ENCODE peak calls at places on chromosomes 5 and 9, in four cellular contexts. X is M059J; F is stimulated activated CD8-positive, alpha-beta memory T cell treated with anti-CD3 and anti-CD28 coated beads, Interleukin-7, amount 100 ng/mL, for 48 hours; T is fibroblast of gingiva. H is an unnamed sample.
A peak's percentile ranks its signal among the peaks of the same experiment; 100 is the strongest.

GRCh38 chr5:142931896-142932686 is 161.9 kb downstream of the ARHGAP26 start:
- DNase-seq in X (no peak), F (no peak), T (no peak), H (no peak)

GRCh38 chr5:96687812-96688453 is 25.8 kb downstream of the CAST start:
- DNase-seq in X (peak; percentile 50), F (no peak), T (peak; percentile 39), H (peak; percentile 80)

GRCh38 chr5:132644177-132644576 is 13.8 kb upstream of the IL13 start:
- DNase-seq in X (no peak), F (no peak), T (no peak), H (no peak)

GRCh38 chr5:72611111-72611724 is 104.0 kb upstream of the ZNF366 start:
- DNase-seq in X (peak; percentile 78), F (peak; percentile 19), T (peak; percentile 79), H (peak; percentile 86)

GRCh38 chr5:107533946-107534876 is 136.5 kb downstream of the EFNA5 start:
- DNase-seq in X (no peak), F (no peak), T (no peak), H (no peak)

GRCh38 chr5:149464796-149465489 is 85.9 kb upstream of the IL17B start:
- DNase-seq in X (peak; percentile 32), F (no peak), T (peak; percentile 38), H (no peak)

GRCh38 chr5:94785111-94785510 is 166.6 kb downstream of the SLF1 start:
- DNase-seq in X (peak; percentile 4), F (no peak), T (no peak), H (peak; percentile 8)

GRCh38 chr9:134365791-134366222 is 39.6 kb downstream of the RXRA start:
- DNase-seq in X (peak; percentile 65), F (no peak), T (peak; percentile 70), H (peak; percentile 18)

GRCh38 chr5:180207593-180207992 is 1.4 kb downstream of the RASGEF1C start:
- DNase-seq in X (no peak), F (no peak), T (no peak), H (no peak)

GRCh38 chr5:122137702-122138101 is 8.4 kb downstream of the ZNF474 start:
- DNase-seq in X (no peak), F (no peak), T (no peak), H (no peak)

GRCh38 chr5:139561655-139562451 is 714 bp downstream of the UBE2D2 start:
- DNase-seq in X (peak; percentile 40), F (peak; percentile 29), T (peak; percentile 27), H (peak; percentile 41)

GRCh38 chr5:57816108-57816507 is 333.5 kb upstream of the ACTBL2 start:
- DNase-seq in X (peak; percentile 99), F (no peak), T (peak; percentile 84), H (peak; percentile 96)

GRCh38 chr9:104831681-104832080 is 67.8 kb downstream of the NIPSNAP3B start:
- DNase-seq in X (peak; percentile 87), F (no peak), T (no peak), H (peak; percentile 29)

GRCh38 chr9:77783518-77783917 is 135.4 kb upstream of the GNA14 start:
- DNase-seq in X (no peak), F (no peak), T (no peak), H (peak; percentile 29)

GRCh38 chr5:88207575-88207974 is 61.1 kb downstream of the TMEM161B start:
- DNase-seq in X (no peak), F (no peak), T (no peak), H (no peak)

GRCh38 chr5:157106668-157107461 is 2.0 kb downstream of the HAVCR2 start:
- DNase-seq in X (peak; percentile 56), F (no peak), T (no peak), H (no peak)

GRCh38 chr5:15285901-15286583 is 213.9 kb upstream of the FBXL7 start:
- DNase-seq in X (peak; percentile 68), F (no peak), T (no peak), H (peak; percentile 90)

GRCh38 chr9:83062653-83063527 is at the start of gene RASEF:
- DNase-seq in X (peak; percentile 55), F (no peak), T (peak; percentile 14), H (no peak)

GRCh38 chr5:123180178-123180577 is 91.1 kb downstream of the PRDM6 start:
- DNase-seq in X (no peak), F (no peak), T (peak; percentile 40), H (no peak)

GRCh38 chr5:159170021-159170420 is 39.3 kb downstream of the RNF145 start:
- DNase-seq in X (no peak), F (no peak), T (no peak), H (no peak)

GRCh38 chr5:6762116-6762515 is 48.9 kb downstream of the TENT4A start:
- DNase-seq in X (no peak), F (no peak), T (no peak), H (no peak)

GRCh38 chr5:149485655-149486615 is 65.3 kb downstream of the CSNK1A1 start:
- DNase-seq in X (peak; percentile 100), F (no peak), T (peak; percentile 98), H (peak; percentile 99)

GRCh38 chr5:126471875-126472537 is 48.8 kb downstream of the GRAMD2B start:
- DNase-seq in X (peak; percentile 80), F (no peak), T (peak; percentile 88), H (peak; percentile 42)

GRCh38 chr5:131854134-131854533 is 57.3 kb upstream of the FNIP1 start:
- DNase-seq in X (no peak), F (no peak), T (no peak), H (peak; percentile 23)

GRCh38 chr5:74248576-74248975 is 392.0 kb downstream of the ENC1 start:
- DNase-seq in X (no peak), F (no peak), T (no peak), H (no peak)

GRCh38 chr5:104598285-104598684 is 1035.7 kb upstream of the NUDT12 start:
- DNase-seq in X (no peak), F (no peak), T (no peak), H (no peak)

GRCh38 chr9:123562844-123563346 is 206.9 kb downstream of the CRB2 start:
- DNase-seq in X (peak; percentile 88), F (no peak), T (peak; percentile 83), H (peak; percentile 68)

GRCh38 chr5:109830955-109831502 is 141.3 kb downstream of the MAN2A1 start:
- DNase-seq in X (peak; percentile 80), F (no peak), T (no peak), H (no peak)

GRCh38 chr9:124960409-124960752 is 19.5 kb upstream of the GOLGA1 start:
- DNase-seq in X (no peak), F (no peak), T (peak; percentile 82), H (peak; percentile 29)

GRCh38 chr5:37665889-37666288 is 174.0 kb downstream of the GDNF start:
- DNase-seq in X (peak; percentile 57), F (no peak), T (no peak), H (peak; percentile 22)

GRCh38 chr9:68706579-68707201 is 1.6 kb downstream of the PIP5K1B start:
- DNase-seq in X (no peak), F (no peak), T (no peak), H (no peak)

GRCh38 chr9:135760465-135760864 is 58.5 kb downstream of the KCNT1 start:
- DNase-seq in X (no peak), F (no peak), T (no peak), H (no peak)

GRCh38 chr9:128706671-128707381 is 4.5 kb downstream of the PKN3 start:
- DNase-seq in X (no peak), F (no peak), T (no peak), H (no peak)

H was measured in fibroblast of pulmonary artery.